ENCODE peak calls at places on chromosomes 12 and 14, in eight cellular contexts. U is activated CD4-positive, alpha-beta T cell treated with anti-CD3 and anti-CD28 coated beads for 48 hours; F is endodermal cell; H is stimulated activated CD8-positive, alpha-beta memory T cell treated with anti-CD3 and anti-CD28 coated beads, Interleukin-2, amount 100 ng/mL, for 1 hour; J is HL-60; A is immature natural killer cell; O is NCI-H1105 treated with DMSO at 0.1 percent for 48 hours; T is NCI-H460. I is an unnamed sample.

GRCh38 chr14:73567951-73568885 is 795 bp upstream of the ACOT2 start:
- DNase-seq in T (no peak), H (no peak), U (peak), F (no peak), O (peak), A (peak), J (no peak), I (no peak)

GRCh38 chr14:95832012-95832411 is 44.6 kb upstream of the TUNAR start:
- DNase-seq in H (no peak), J (no peak), U (no peak), O (no peak), T (no peak), F (peak), A (no peak), I (no peak)

GRCh38 chr12:131860472-131861260 is 32.5 kb downstream of the MMP17 start:
- DNase-seq in J (peak), U (no peak), F (peak), T (peak), H (no peak), O (peak), A (no peak), I (peak)

GRCh38 chr12:22858849-22859569 is 234.0 kb downstream of the ETNK1 start:
- DNase-seq in J (no peak), F (peak), T (no peak), H (no peak), U (no peak), A (no peak), O (no peak), I (no peak)

GRCh38 chr12:122527478-122527944 is 462 bp downstream of the KNTC1 start:
- DNase-seq in J (peak), H (no peak), A (no peak), T (no peak), O (peak), U (peak), F (no peak), I (no peak)

GRCh38 chr12:78293039-78293686 is 462.5 kb downstream of the NAV3 start:
- DNase-seq in H (no peak), T (peak), J (no peak), U (no peak), O (no peak), F (no peak), A (no peak), I (no peak)

GRCh38 chr12:12946686-12947355 is 5.1 kb downstream of the GPRC5D start:
- DNase-seq in T (peak), H (no peak), O (no peak), U (no peak), A (no peak), J (no peak), F (no peak), I (no peak)

GRCh38 chr14:38554046-38554445 is 298.2 kb upstream of the CLEC14A start:
- DNase-seq in A (no peak), U (no peak), J (no peak), O (no peak), F (no peak), H (no peak), T (no peak), I (no peak)

GRCh38 chr12:43551971-43552559 is at the start of gene ADAMTS20:
- DNase-seq in T (no peak), F (peak), U (peak), A (no peak), H (no peak), J (no peak), O (no peak), I (no peak)

GRCh38 chr14:103624860-103625259 is 4.2 kb upstream of the KLC1 start:
- DNase-seq in U (peak), T (peak), F (peak), A (no peak), J (no peak), H (no peak), O (no peak), I (no peak)

GRCh38 chr14:47300801-47301200 is 374.6 kb downstream of the MDGA2 start:
- DNase-seq in T (no peak), H (no peak), A (no peak), O (no peak), F (no peak), J (no peak), U (no peak), I (no peak)

GRCh38 chr12:127582074-127582473 is 684.9 kb upstream of the TMEM132C start:
- DNase-seq in A (no peak), T (no peak), U (no peak), H (no peak), J (no peak), O (no peak), F (no peak), I (no peak)

GRCh38 chr12:2268478-2269286 is 215.9 kb downstream of the CACNA1C start:
- DNase-seq in A (no peak), F (peak), J (no peak), U (no peak), O (no peak), T (no peak), H (no peak), I (no peak)

GRCh38 chr12:62868820-62869219 is 66.1 kb downstream of the PPM1H start:
- DNase-seq in J (no peak), T (no peak), U (no peak), A (no peak), O (no peak), H (no peak), F (no peak), I (no peak)

GRCh38 chr14:70887207-70888150 is 19.8 kb upstream of the PCNX1 start:
- DNase-seq in U (no peak), T (no peak), H (no peak), F (no peak), O (no peak), A (no peak), J (no peak), I (no peak)

GRCh38 chr12:31752450-31752849 is 23.6 kb upstream of the AMN1 start:
- DNase-seq in O (no peak), F (no peak), H (no peak), J (no peak), U (no peak), T (no peak), A (peak), I (no peak)